ENCODE peak calls at places on chromosomes 3 and 15, in seven cellular contexts. Z is adrenal gland, I is heart left ventricle, Y is GM10248, Q is B cell, M is tibial artery, U is AG10803. R is an unnamed sample.

GRCh38 chr15:65060641-65061397 is 7.0 kb downstream of the RASL12 start:
- DNase-seq in Z (peak; percentile 83), I (no peak), Y (no peak), Q (no peak), M (peak; percentile 92), U (no peak), R (no peak)

GRCh38 chr3:37962906-37963486 is 27.6 kb upstream of the VILL start:
- DNase-seq in Z (no peak), I (no peak), Y (no peak), Q (no peak), M (no peak), U (peak; percentile 64), R (no peak)

GRCh38 chr3:72754582-72754981 is 93.7 kb downstream of the SHQ1 start:
- DNase-seq in Z (no peak), I (no peak), Y (no peak), Q (no peak), M (no peak), U (no peak), R (no peak)

GRCh38 chr3:25910997-25911396 is 121.1 kb downstream of the OXSM start:
- DNase-seq in Z (peak; percentile 55), I (no peak), Y (no peak), Q (no peak), M (no peak), U (no peak), R (peak; percentile 41)

GRCh38 chr15:51267047-51267713 is 71.2 kb downstream of the CYP19A1 start:
- DNase-seq in Z (no peak), I (no peak), Y (no peak), Q (no peak), M (no peak), U (no peak), R (peak; percentile 19)

GRCh38 chr3:84601303-84601702 is 357.5 kb upstream of the CADM2 start:
- DNase-seq in Z (no peak), I (no peak), Y (no peak), Q (no peak), M (no peak), U (no peak), R (no peak)

GRCh38 chr3:35296533-35296932 is 342.8 kb upstream of the ARPP21 start:
- DNase-seq in Z (no peak), I (no peak), Y (no peak), Q (no peak), M (no peak), U (no peak), R (no peak)

GRCh38 chr15:63971427-63971805 is 74.9 kb downstream of the DAPK2 start:
- DNase-seq in Z (no peak), I (no peak), Y (no peak), Q (no peak), M (no peak), U (no peak), R (no peak)

GRCh38 chr3:171813897-171814460 is 3.7 kb upstream of the PLD1 start:
- DNase-seq in Z (no peak), I (no peak), Y (peak; percentile 25), Q (no peak), M (no peak), U (peak; percentile 82), R (no peak)

GRCh38 chr3:119562307-119562961 is 3.0 kb upstream of the CD80 start:
- DNase-seq in Z (no peak), I (no peak), Y (peak; percentile 77), Q (peak; percentile 57), M (no peak), U (no peak), R (no peak)

GRCh38 chr3:196292281-196292923 is 4.9 kb upstream of the PCYT1A start:
- DNase-seq in Z (no peak), I (no peak), Y (peak; percentile 48), Q (peak; percentile 26), M (no peak), U (no peak), R (no peak)
- TF ChIP-seq CTCF in Z (no peak), I (no peak), Y (peak; percentile 25), Q (no peak), M (no peak), U (no peak), R (no peak)

DNA sequence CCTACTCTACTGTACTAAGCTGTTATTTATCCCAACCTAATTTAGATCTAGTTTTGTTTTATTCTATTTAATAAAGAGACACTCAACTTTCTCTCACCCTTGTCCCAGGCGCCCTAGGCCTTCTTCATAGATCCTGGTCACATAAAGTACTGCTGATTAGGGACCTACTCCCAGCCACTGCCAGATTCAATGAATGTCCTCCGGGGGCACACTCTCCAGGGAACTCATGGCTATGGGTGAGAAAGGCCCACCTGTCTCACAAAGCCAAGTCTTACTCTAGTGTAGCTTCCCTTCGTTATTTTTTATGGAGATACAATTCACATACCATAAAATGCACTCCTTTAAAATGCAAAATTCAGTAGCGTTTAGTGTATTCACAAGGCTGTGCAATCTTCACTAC is 87.9 kb downstream of the ADCY5 start:
- DNase-seq in Z (no peak), I (no peak), Y (no peak), Q (no peak), M (no peak), U (no peak), R (no peak)
- TF ChIP-seq CTCF in Z (no peak), I (no peak), Y (no peak), Q (no peak), M (no peak), U (no peak), R (no peak)

GRCh38 chr15:37136666-37137065 is 36.3 kb upstream of the MEIS2 start:
- DNase-seq in Z (no peak), I (no peak), Y (no peak), Q (no peak), M (no peak), U (no peak), R (no peak)

GRCh38 chr15:37134699-37135131 is 34.4 kb upstream of the MEIS2 start:
- DNase-seq in Z (no peak), I (no peak), Y (no peak), Q (no peak), M (no peak), U (peak; percentile 46), R (no peak)

GRCh38 chr15:37133619-37134018 is 33.3 kb upstream of the MEIS2 start:
- DNase-seq in Z (no peak), I (no peak), Y (no peak), Q (no peak), M (no peak), U (peak; percentile 50), R (no peak)

GRCh38 chr15:37134244-37134643 is 33.9 kb upstream of the MEIS2 start:
- DNase-seq in Z (no peak), I (no peak), Y (no peak), Q (no peak), M (no peak), U (no peak), R (no peak)

DNA sequence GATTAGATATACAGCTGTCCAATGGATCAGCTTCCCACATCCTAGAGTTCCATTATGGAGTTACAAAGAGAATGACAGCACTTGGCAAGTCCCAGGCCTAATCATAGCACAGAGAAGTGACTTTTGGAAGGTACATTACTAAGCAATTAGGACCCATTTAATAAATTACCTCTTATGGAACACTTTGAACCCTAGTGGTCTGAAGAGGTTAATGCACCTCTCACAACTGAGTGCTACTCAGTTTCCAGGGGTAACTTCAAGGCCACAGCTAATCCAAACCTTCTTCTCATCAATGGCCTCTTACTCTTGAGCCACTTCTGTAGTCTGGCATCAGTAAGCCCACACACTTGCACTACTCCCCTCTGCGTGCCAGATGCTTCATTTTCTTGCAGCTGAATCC is 34.9 kb upstream of the MEIS2 start:
- DNase-seq in Z (no peak), I (no peak), Y (no peak), Q (no peak), M (no peak), U (no peak), R (no peak)
- TF ChIP-seq CTCF in Z (no peak), I (no peak), Y (peak; percentile 20), Q (peak; percentile 2), M (peak; percentile 19), U (peak; percentile 21), R (no peak)

GRCh38 chr3:194474675-194475074 is 12.1 kb downstream of the ATP13A3 start:
- DNase-seq in Z (no peak), I (no peak), Y (no peak), Q (no peak), M (no peak), U (peak; percentile 42), R (no peak)

GRCh38 chr3:194469977-194470376 is 16.8 kb downstream of the ATP13A3 start:
- DNase-seq in Z (no peak), I (no peak), Y (no peak), Q (no peak), M (no peak), U (no peak), R (no peak)

GRCh38 chr3:194471863-194472262 is 14.9 kb downstream of the ATP13A3 start:
- DNase-seq in Z (no peak), I (no peak), Y (no peak), Q (no peak), M (no peak), U (no peak), R (no peak)

GRCh38 chr3:194470615-194471014 is 16.2 kb downstream of the ATP13A3 start:
- DNase-seq in Z (no peak), I (no peak), Y (no peak), Q (no peak), M (no peak), U (no peak), R (no peak)

DNA sequence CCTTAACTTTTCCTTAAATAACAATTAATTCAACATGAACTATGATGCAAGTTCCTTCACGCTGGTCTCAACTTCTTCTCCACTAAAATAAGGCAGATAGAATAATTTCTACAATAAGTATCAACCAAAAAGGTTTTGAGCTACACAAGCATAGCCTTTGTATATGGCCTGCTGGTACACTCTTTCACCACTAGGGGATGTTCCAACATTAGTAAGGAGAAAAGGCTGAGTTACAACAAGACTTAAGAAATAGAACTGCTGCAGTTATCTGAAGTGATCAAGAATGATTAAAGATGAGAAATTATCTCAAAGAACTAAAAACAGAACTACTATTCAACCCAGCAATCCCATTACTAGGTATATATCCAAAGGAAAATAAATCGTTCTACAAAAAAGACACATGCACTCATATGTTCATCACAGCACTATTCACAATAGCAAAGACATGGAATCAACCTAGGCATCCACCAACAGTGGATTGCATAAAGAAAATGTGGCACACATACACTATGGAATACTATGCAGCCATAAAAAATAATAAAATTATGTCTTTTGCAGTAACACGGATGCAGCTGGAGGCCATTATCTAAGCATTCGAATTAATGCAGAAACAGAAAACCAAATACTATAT is 14.4 kb downstream of the ATP13A3 start:
- DNase-seq in Z (no peak), I (no peak), Y (peak; percentile 23), Q (peak; percentile 26), M (no peak), U (peak; percentile 78), R (no peak)
- TF ChIP-seq CTCF in Z (peak; percentile 96), I (peak; percentile 99), Y (peak; percentile 93), Q (peak; percentile 99), M (peak; percentile 95), U (peak; percentile 100), R (peak; percentile 94)

DNA sequence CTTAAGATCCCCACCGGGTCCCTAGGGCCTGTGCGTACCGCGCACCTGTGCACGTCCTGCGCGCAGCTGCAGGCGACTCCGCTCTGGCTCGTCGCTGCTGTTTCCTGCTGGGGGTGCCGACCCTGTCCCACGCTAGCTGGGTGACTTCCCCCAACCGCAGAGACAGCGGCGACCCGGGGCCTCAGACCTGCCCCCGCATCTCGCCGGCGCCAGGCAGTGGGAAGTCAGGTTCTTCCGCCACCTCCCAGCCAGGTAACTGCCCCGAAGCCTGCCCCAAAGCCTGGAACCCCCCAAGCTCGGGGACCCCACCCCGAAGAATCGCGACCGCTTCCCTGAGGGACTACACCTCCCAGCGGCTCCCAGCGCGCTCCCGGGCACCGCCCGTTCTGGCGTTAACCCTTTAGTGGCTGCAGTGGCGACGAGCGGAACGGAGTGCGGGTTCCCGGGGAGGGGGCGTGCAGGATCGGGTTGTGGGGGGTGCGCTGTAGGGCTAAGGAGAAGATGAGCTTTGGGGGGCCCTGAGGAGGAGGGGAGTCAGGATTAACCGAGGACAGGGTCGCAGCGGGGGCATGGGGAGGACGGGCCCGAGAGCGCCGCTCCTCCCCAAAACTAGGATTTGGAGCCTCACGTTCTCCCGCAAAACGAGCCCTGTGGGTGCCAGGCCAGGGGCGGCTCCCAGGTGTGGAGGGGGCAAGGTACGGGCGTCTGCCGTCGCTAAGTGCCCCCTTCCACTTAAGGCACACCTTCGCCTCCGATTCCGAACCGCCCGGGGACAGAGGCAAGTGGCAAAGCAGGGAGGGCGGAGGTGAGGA is 589 bp downstream of the NEIL1 start:
- DNase-seq in Z (peak; percentile 80), I (peak; percentile 58), Y (peak; percentile 77), Q (peak; percentile 87), M (peak; percentile 79), U (no peak), R (peak; percentile 51)
- TF ChIP-seq CTCF in Z (no peak), I (no peak), Y (no peak), Q (no peak), M (no peak), U (no peak), R (no peak)

R was measured in thyroid gland.